ENCODE peak calls at places on chromosomes 16 and 17, in ten cellular contexts. One of them, this sample, is unnamed.

GRCh38 chr17:43627657-43628650 is 33.8 kb downstream of the MEOX1 start:
- DNase-seq in myocyte: no peak
- DNase-seq in RPMI7951: no peak
- DNase-seq in iPS-NIHi11: no peak
- DNase-seq in stimulated activated CD4-positive, alpha-beta T cell treated with anti-CD3 and anti-CD28 coated beads, Interleukin-1b, Interleukin-23, amount 100 ng/mL, for 24 hours: no peak
- DNase-seq in B cell: no peak
- DNase-seq in NCI-H524: no peak
- DNase-seq in AG08395: no peak
- DNase-seq in ovary: no peak
- DNase-seq in fibroblast of the aortic adventitia: peak; percentile 63
- DNase-seq in this sample: no peak

GRCh38 chr17:80761421-80761871 is 216.8 kb downstream of the RPTOR start:
- DNase-seq in myocyte: peak; percentile 28
- DNase-seq in RPMI7951: peak; percentile 94
- DNase-seq in iPS-NIHi11: no peak
- DNase-seq in stimulated activated CD4-positive, alpha-beta T cell treated with anti-CD3 and anti-CD28 coated beads, Interleukin-1b, Interleukin-23, amount 100 ng/mL, for 24 hours: peak; percentile 31
- DNase-seq in B cell: no peak
- DNase-seq in NCI-H524: no peak
- DNase-seq in AG08395: peak; percentile 71
- DNase-seq in ovary: no peak
- DNase-seq in fibroblast of the aortic adventitia: peak; percentile 71
- DNase-seq in this sample: no peak

GRCh38 chr17:4365628-4366311 is 705 bp downstream of the UBE2G1 start:
- DNase-seq in myocyte: peak; percentile 31
- DNase-seq in RPMI7951: peak; percentile 4
- DNase-seq in iPS-NIHi11: peak; percentile 56
- DNase-seq in stimulated activated CD4-positive, alpha-beta T cell treated with anti-CD3 and anti-CD28 coated beads, Interleukin-1b, Interleukin-23, amount 100 ng/mL, for 24 hours: peak; percentile 15
- DNase-seq in B cell: peak; percentile 39
- DNase-seq in NCI-H524: no peak
- DNase-seq in AG08395: no peak
- DNase-seq in ovary: peak; percentile 67
- DNase-seq in fibroblast of the aortic adventitia: no peak
- DNase-seq in this sample: no peak

GRCh38 chr17:57910462-57910861 is 44.8 kb downstream of the CUEDC1 start:
- DNase-seq in myocyte: no peak
- DNase-seq in RPMI7951: no peak
- DNase-seq in iPS-NIHi11: no peak
- DNase-seq in stimulated activated CD4-positive, alpha-beta T cell treated with anti-CD3 and anti-CD28 coated beads, Interleukin-1b, Interleukin-23, amount 100 ng/mL, for 24 hours: no peak
- DNase-seq in B cell: no peak
- DNase-seq in NCI-H524: no peak
- DNase-seq in AG08395: no peak
- DNase-seq in ovary: no peak
- DNase-seq in fibroblast of the aortic adventitia: no peak
- DNase-seq in this sample: no peak

GRCh38 chr17:8668181-8668740 is 37.7 kb upstream of the MYH10 start:
- DNase-seq in myocyte: no peak
- DNase-seq in RPMI7951: no peak
- DNase-seq in iPS-NIHi11: no peak
- DNase-seq in stimulated activated CD4-positive, alpha-beta T cell treated with anti-CD3 and anti-CD28 coated beads, Interleukin-1b, Interleukin-23, amount 100 ng/mL, for 24 hours: no peak
- DNase-seq in B cell: no peak
- DNase-seq in NCI-H524: no peak
- DNase-seq in AG08395: no peak
- DNase-seq in ovary: no peak
- DNase-seq in fibroblast of the aortic adventitia: no peak
- DNase-seq in this sample: no peak

GRCh38 chr17:19397556-19398041 is 10.6 kb upstream of the MFAP4 start:
- DNase-seq in myocyte: no peak
- DNase-seq in RPMI7951: no peak
- DNase-seq in iPS-NIHi11: no peak
- DNase-seq in stimulated activated CD4-positive, alpha-beta T cell treated with anti-CD3 and anti-CD28 coated beads, Interleukin-1b, Interleukin-23, amount 100 ng/mL, for 24 hours: no peak
- DNase-seq in B cell: no peak
- DNase-seq in NCI-H524: no peak
- DNase-seq in AG08395: no peak
- DNase-seq in ovary: no peak
- DNase-seq in fibroblast of the aortic adventitia: no peak
- DNase-seq in this sample: peak; percentile 74

GRCh38 chr16:67202426-67202825 is 3.5 kb downstream of the ELMO3 start:
- DNase-seq in myocyte: no peak
- DNase-seq in RPMI7951: no peak
- DNase-seq in iPS-NIHi11: no peak
- DNase-seq in stimulated activated CD4-positive, alpha-beta T cell treated with anti-CD3 and anti-CD28 coated beads, Interleukin-1b, Interleukin-23, amount 100 ng/mL, for 24 hours: no peak
- DNase-seq in B cell: no peak
- DNase-seq in NCI-H524: no peak
- DNase-seq in AG08395: no peak
- DNase-seq in ovary: no peak
- DNase-seq in fibroblast of the aortic adventitia: no peak
- DNase-seq in this sample: no peak

GRCh38 chr16:49382916-49383315 is 9.3 kb downstream of the C16orf78 start:
- DNase-seq in myocyte: no peak
- DNase-seq in RPMI7951: no peak
- DNase-seq in iPS-NIHi11: peak; percentile 74
- DNase-seq in stimulated activated CD4-positive, alpha-beta T cell treated with anti-CD3 and anti-CD28 coated beads, Interleukin-1b, Interleukin-23, amount 100 ng/mL, for 24 hours: no peak
- DNase-seq in B cell: no peak
- DNase-seq in NCI-H524: no peak
- DNase-seq in AG08395: no peak
- DNase-seq in ovary: no peak
- DNase-seq in fibroblast of the aortic adventitia: no peak
- DNase-seq in this sample: no peak

GRCh38 chr17:52106638-52107261 is 51.8 kb downstream of the CA10 start:
- DNase-seq in myocyte: peak; percentile 65
- DNase-seq in RPMI7951: peak; percentile 10
- DNase-seq in iPS-NIHi11: peak; percentile 63
- DNase-seq in stimulated activated CD4-positive, alpha-beta T cell treated with anti-CD3 and anti-CD28 coated beads, Interleukin-1b, Interleukin-23, amount 100 ng/mL, for 24 hours: peak; percentile 15
- DNase-seq in B cell: no peak
- DNase-seq in NCI-H524: peak; percentile 40
- DNase-seq in AG08395: peak; percentile 40
- DNase-seq in ovary: peak; percentile 47
- DNase-seq in fibroblast of the aortic adventitia: peak; percentile 20
- DNase-seq in this sample: no peak

GRCh38 chr16:50547340-50547865 is 793 bp upstream of the NKD1 start:
- DNase-seq in myocyte: no peak
- DNase-seq in RPMI7951: peak; percentile 86
- DNase-seq in iPS-NIHi11: peak; percentile 67
- DNase-seq in stimulated activated CD4-positive, alpha-beta T cell treated with anti-CD3 and anti-CD28 coated beads, Interleukin-1b, Interleukin-23, amount 100 ng/mL, for 24 hours: peak; percentile 25
- DNase-seq in B cell: peak; percentile 67
- DNase-seq in NCI-H524: peak; percentile 53
- DNase-seq in AG08395: no peak
- DNase-seq in ovary: peak; percentile 68
- DNase-seq in fibroblast of the aortic adventitia: no peak
- DNase-seq in this sample: no peak

GRCh38 chr16:30006659-30007377 is 4.0 kb downstream of the DOC2A start:
- DNase-seq in myocyte: no peak
- DNase-seq in RPMI7951: no peak
- DNase-seq in iPS-NIHi11: no peak
- DNase-seq in stimulated activated CD4-positive, alpha-beta T cell treated with anti-CD3 and anti-CD28 coated beads, Interleukin-1b, Interleukin-23, amount 100 ng/mL, for 24 hours: no peak
- DNase-seq in B cell: no peak
- DNase-seq in NCI-H524: no peak
- DNase-seq in AG08395: no peak
- DNase-seq in ovary: no peak
- DNase-seq in fibroblast of the aortic adventitia: no peak
- DNase-seq in this sample: no peak

GRCh38 chr16:23401142-23401541 is 51.8 kb downstream of the COG7 start:
- DNase-seq in myocyte: no peak
- DNase-seq in RPMI7951: no peak
- DNase-seq in iPS-NIHi11: no peak
- DNase-seq in stimulated activated CD4-positive, alpha-beta T cell treated with anti-CD3 and anti-CD28 coated beads, Interleukin-1b, Interleukin-23, amount 100 ng/mL, for 24 hours: no peak
- DNase-seq in B cell: no peak
- DNase-seq in NCI-H524: peak; percentile 40
- DNase-seq in AG08395: no peak
- DNase-seq in ovary: no peak
- DNase-seq in fibroblast of the aortic adventitia: no peak
- DNase-seq in this sample: no peak

GRCh38 chr16:80466024-80466986 is 74.5 kb upstream of the DYNLRB2 start:
- DNase-seq in myocyte: peak; percentile 60
- DNase-seq in RPMI7951: peak; percentile 47
- DNase-seq in iPS-NIHi11: peak; percentile 87
- DNase-seq in stimulated activated CD4-positive, alpha-beta T cell treated with anti-CD3 and anti-CD28 coated beads, Interleukin-1b, Interleukin-23, amount 100 ng/mL, for 24 hours: peak; percentile 54
- DNase-seq in B cell: peak; percentile 68
- DNase-seq in NCI-H524: peak; percentile 35
- DNase-seq in AG08395: peak; percentile 70
- DNase-seq in ovary: peak; percentile 73
- DNase-seq in fibroblast of the aortic adventitia: peak; percentile 16
- DNase-seq in this sample: no peak

GRCh38 chr17:36132421-36132831 is 28.8 kb downstream of the CCL4 start:
- DNase-seq in myocyte: no peak
- DNase-seq in RPMI7951: no peak
- DNase-seq in iPS-NIHi11: no peak
- DNase-seq in stimulated activated CD4-positive, alpha-beta T cell treated with anti-CD3 and anti-CD28 coated beads, Interleukin-1b, Interleukin-23, amount 100 ng/mL, for 24 hours: no peak
- DNase-seq in B cell: peak; percentile 47
- DNase-seq in NCI-H524: no peak
- DNase-seq in AG08395: no peak
- DNase-seq in ovary: no peak
- DNase-seq in fibroblast of the aortic adventitia: no peak
- DNase-seq in this sample: no peak

GRCh38 chr16:82138478-82139285 is 31.3 kb downstream of the MPHOSPH6 start:
- DNase-seq in myocyte: no peak
- DNase-seq in RPMI7951: no peak
- DNase-seq in iPS-NIHi11: no peak
- DNase-seq in stimulated activated CD4-positive, alpha-beta T cell treated with anti-CD3 and anti-CD28 coated beads, Interleukin-1b, Interleukin-23, amount 100 ng/mL, for 24 hours: no peak
- DNase-seq in B cell: no peak
- DNase-seq in NCI-H524: no peak
- DNase-seq in AG08395: no peak
- DNase-seq in ovary: no peak
- DNase-seq in fibroblast of the aortic adventitia: no peak
- DNase-seq in this sample: no peak

GRCh38 chr17:49739662-49740271 is 24.2 kb downstream of the FAM117A start:
- DNase-seq in myocyte: peak; percentile 55
- DNase-seq in RPMI7951: no peak
- DNase-seq in iPS-NIHi11: no peak
- DNase-seq in stimulated activated CD4-positive, alpha-beta T cell treated with anti-CD3 and anti-CD28 coated beads, Interleukin-1b, Interleukin-23, amount 100 ng/mL, for 24 hours: peak; percentile 46
- DNase-seq in B cell: peak; percentile 98
- DNase-seq in NCI-H524: peak; percentile 19
- DNase-seq in AG08395: no peak
- DNase-seq in ovary: peak; percentile 78
- DNase-seq in fibroblast of the aortic adventitia: no peak
- DNase-seq in this sample: no peak

GRCh38 chr16:2707368-2708289 is 12.4 kb downstream of the PRSS27 start:
- DNase-seq in myocyte: no peak
- DNase-seq in RPMI7951: no peak
- DNase-seq in iPS-NIHi11: no peak
- DNase-seq in stimulated activated CD4-positive, alpha-beta T cell treated with anti-CD3 and anti-CD28 coated beads, Interleukin-1b, Interleukin-23, amount 100 ng/mL, for 24 hours: no peak
- DNase-seq in B cell: no peak
- DNase-seq in NCI-H524: no peak
- DNase-seq in AG08395: no peak
- DNase-seq in ovary: peak; percentile 17
- DNase-seq in fibroblast of the aortic adventitia: no peak
- DNase-seq in this sample: no peak

GRCh38 chr17:57257911-57258885 is 1.9 kb downstream of the MSI2 start:
- DNase-seq in myocyte: peak; percentile 64
- DNase-seq in RPMI7951: no peak
- DNase-seq in iPS-NIHi11: no peak
- DNase-seq in stimulated activated CD4-positive, alpha-beta T cell treated with anti-CD3 and anti-CD28 coated beads, Interleukin-1b, Interleukin-23, amount 100 ng/mL, for 24 hours: no peak
- DNase-seq in B cell: no peak
- DNase-seq in NCI-H524: no peak
- DNase-seq in AG08395: no peak
- DNase-seq in ovary: no peak
- DNase-seq in fibroblast of the aortic adventitia: peak; percentile 8
- DNase-seq in this sample: no peak

GRCh38 chr17:66995944-66996343 is 31.4 kb downstream of the CACNG4 start:
- DNase-seq in myocyte: peak; percentile 90
- DNase-seq in RPMI7951: no peak
- DNase-seq in iPS-NIHi11: no peak
- DNase-seq in stimulated activated CD4-positive, alpha-beta T cell treated with anti-CD3 and anti-CD28 coated beads, Interleukin-1b, Interleukin-23, amount 100 ng/mL, for 24 hours: no peak
- DNase-seq in B cell: no peak
- DNase-seq in NCI-H524: no peak
- DNase-seq in AG08395: no peak
- DNase-seq in ovary: no peak
- DNase-seq in fibroblast of the aortic adventitia: no peak
- DNase-seq in this sample: no peak

GRCh38 chr16:68367034-68367433 is 56.2 kb downstream of the PRMT7 start:
- DNase-seq in myocyte: no peak
- DNase-seq in RPMI7951: peak; percentile 23
- DNase-seq in iPS-NIHi11: peak; percentile 89
- DNase-seq in stimulated activated CD4-positive, alpha-beta T cell treated with anti-CD3 and anti-CD28 coated beads, Interleukin-1b, Interleukin-23, amount 100 ng/mL, for 24 hours: no peak
- DNase-seq in B cell: no peak
- DNase-seq in NCI-H524: no peak
- DNase-seq in AG08395: peak; percentile 58
- DNase-seq in ovary: peak; percentile 47
- DNase-seq in fibroblast of the aortic adventitia: peak; percentile 23
- DNase-seq in this sample: no peak

GRCh38 chr17:48646183-48647102 is 20.3 kb upstream of the HOXB9 start:
- DNase-seq in myocyte: no peak
- DNase-seq in RPMI7951: no peak
- DNase-seq in iPS-NIHi11: peak; percentile 68
- DNase-seq in stimulated activated CD4-positive, alpha-beta T cell treated with anti-CD3 and anti-CD28 coated beads, Interleukin-1b, Interleukin-23, amount 100 ng/mL, for 24 hours: no peak
- DNase-seq in B cell: no peak
- DNase-seq in NCI-H524: no peak
- DNase-seq in AG08395: no peak
- DNase-seq in ovary: no peak
- DNase-seq in fibroblast of the aortic adventitia: no peak
- DNase-seq in this sample: no peak

GRCh38 chr17:73226556-73227172 is 33.8 kb downstream of the COG1 start:
- DNase-seq in myocyte: no peak
- DNase-seq in RPMI7951: no peak
- DNase-seq in iPS-NIHi11: no peak
- DNase-seq in stimulated activated CD4-positive, alpha-beta T cell treated with anti-CD3 and anti-CD28 coated beads, Interleukin-1b, Interleukin-23, amount 100 ng/mL, for 24 hours: no peak
- DNase-seq in B cell: no peak
- DNase-seq in NCI-H524: no peak
- DNase-seq in AG08395: no peak
- DNase-seq in ovary: no peak
- DNase-seq in fibroblast of the aortic adventitia: peak; percentile 28
- DNase-seq in this sample: no peak

GRCh38 chr16:10856042-10856441 is 21.0 kb upstream of the CIITA start:
- DNase-seq in myocyte: no peak
- DNase-seq in RPMI7951: no peak
- DNase-seq in iPS-NIHi11: no peak
- DNase-seq in stimulated activated CD4-positive, alpha-beta T cell treated with anti-CD3 and anti-CD28 coated beads, Interleukin-1b, Interleukin-23, amount 100 ng/mL, for 24 hours: no peak
- DNase-seq in B cell: no peak
- DNase-seq in NCI-H524: no peak
- DNase-seq in AG08395: no peak
- DNase-seq in ovary: no peak
- DNase-seq in fibroblast of the aortic adventitia: no peak
- DNase-seq in this sample: no peak

GRCh38 chr16:9248162-9248561 is 156.7 kb downstream of the HAPSTR1 start:
- DNase-seq in myocyte: no peak
- DNase-seq in RPMI7951: no peak
- DNase-seq in iPS-NIHi11: no peak
- DNase-seq in stimulated activated CD4-positive, alpha-beta T cell treated with anti-CD3 and anti-CD28 coated beads, Interleukin-1b, Interleukin-23, amount 100 ng/mL, for 24 hours: no peak
- DNase-seq in B cell: no peak
- DNase-seq in NCI-H524: peak; percentile 19
- DNase-seq in AG08395: no peak
- DNase-seq in ovary: no peak
- DNase-seq in fibroblast of the aortic adventitia: no peak
- DNase-seq in this sample: no peak

GRCh38 chr17:19766421-19767270 is 18.5 kb upstream of the ALDH3A1 start:
- DNase-seq in myocyte: peak; percentile 78
- DNase-seq in RPMI7951: peak; percentile 36
- DNase-seq in iPS-NIHi11: peak; percentile 93
- DNase-seq in stimulated activated CD4-positive, alpha-beta T cell treated with anti-CD3 and anti-CD28 coated beads, Interleukin-1b, Interleukin-23, amount 100 ng/mL, for 24 hours: peak; percentile 72
- DNase-seq in B cell: peak; percentile 73
- DNase-seq in NCI-H524: peak; percentile 40
- DNase-seq in AG08395: peak; percentile 79
- DNase-seq in ovary: peak; percentile 88
- DNase-seq in fibroblast of the aortic adventitia: peak; percentile 57
- DNase-seq in this sample: peak; percentile 86

GRCh38 chr17:72420775-72421127 is 299.9 kb downstream of the SOX9 start:
- DNase-seq in myocyte: no peak
- DNase-seq in RPMI7951: no peak
- DNase-seq in iPS-NIHi11: no peak
- DNase-seq in stimulated activated CD4-positive, alpha-beta T cell treated with anti-CD3 and anti-CD28 coated beads, Interleukin-1b, Interleukin-23, amount 100 ng/mL, for 24 hours: no peak
- DNase-seq in B cell: no peak
- DNase-seq in NCI-H524: no peak
- DNase-seq in AG08395: no peak
- DNase-seq in ovary: no peak
- DNase-seq in fibroblast of the aortic adventitia: no peak
- DNase-seq in this sample: no peak

This sample was measured in coronary artery.